ENCODE peak calls at places on chromosomes 6 and 20, in seven cellular contexts. One of them, this sample, is unnamed.

GRCh38 chr20:1479831-1480595 is 11.2 kb downstream of the SIRPB2 start:
- DNase-seq in CD4-positive, alpha-beta memory T cell: no peak
- DNase-seq in thoracic aorta: no peak
- DNase-seq in CD8-positive, alpha-beta memory T cell: no peak
- DNase-seq in esophagus squamous epithelium: no peak
- DNase-seq in cardiac muscle cell: no peak
- DNase-seq in naive thymus-derived CD4-positive, alpha-beta T cell: no peak
- DNase-seq in this sample: no peak

GRCh38 chr20:24465730-24466129 is 3.7 kb upstream of the SYNDIG1 start:
- DNase-seq in thoracic aorta: peak; percentile 54
- DNase-seq in naive thymus-derived CD4-positive, alpha-beta T cell: no peak
- DNase-seq in esophagus squamous epithelium: no peak
- DNase-seq in CD8-positive, alpha-beta memory T cell: no peak
- DNase-seq in CD4-positive, alpha-beta memory T cell: no peak
- DNase-seq in cardiac muscle cell: no peak
- DNase-seq in this sample: peak; percentile 48

GRCh38 chr6:34876451-34876850 is 11.4 kb downstream of the TAF11 start:
- DNase-seq in thoracic aorta: no peak
- DNase-seq in CD4-positive, alpha-beta memory T cell: no peak
- DNase-seq in esophagus squamous epithelium: no peak
- DNase-seq in naive thymus-derived CD4-positive, alpha-beta T cell: no peak
- DNase-seq in CD8-positive, alpha-beta memory T cell: no peak
- DNase-seq in cardiac muscle cell: no peak
- DNase-seq in this sample: no peak

GRCh38 chr6:90286884-90287488 is 9.7 kb downstream of the BACH2 start:
- DNase-seq in thoracic aorta: no peak
- DNase-seq in esophagus squamous epithelium: no peak
- DNase-seq in cardiac muscle cell: peak; percentile 66
- DNase-seq in CD4-positive, alpha-beta memory T cell: peak; percentile 32
- DNase-seq in CD8-positive, alpha-beta memory T cell: no peak
- DNase-seq in naive thymus-derived CD4-positive, alpha-beta T cell: peak; percentile 48
- DNase-seq in this sample: peak; percentile 83

GRCh38 chr6:24537082-24537699 is 42.4 kb downstream of the ALDH5A1 start:
- DNase-seq in thoracic aorta: no peak
- DNase-seq in CD4-positive, alpha-beta memory T cell: no peak
- DNase-seq in naive thymus-derived CD4-positive, alpha-beta T cell: no peak
- DNase-seq in cardiac muscle cell: no peak
- DNase-seq in esophagus squamous epithelium: no peak
- DNase-seq in CD8-positive, alpha-beta memory T cell: no peak
- DNase-seq in this sample: no peak

GRCh38 chr6:149467265-149467664 is 17.5 kb downstream of the ZC3H12D start:
- DNase-seq in naive thymus-derived CD4-positive, alpha-beta T cell: no peak
- DNase-seq in CD8-positive, alpha-beta memory T cell: no peak
- DNase-seq in cardiac muscle cell: no peak
- DNase-seq in CD4-positive, alpha-beta memory T cell: no peak
- DNase-seq in thoracic aorta: no peak
- DNase-seq in esophagus squamous epithelium: no peak
- DNase-seq in this sample: no peak

GRCh38 chr20:61842011-61842410 is 223.7 kb downstream of the TAF4 start:
- DNase-seq in thoracic aorta: no peak
- DNase-seq in CD4-positive, alpha-beta memory T cell: no peak
- DNase-seq in esophagus squamous epithelium: no peak
- DNase-seq in cardiac muscle cell: peak; percentile 2
- DNase-seq in CD8-positive, alpha-beta memory T cell: no peak
- DNase-seq in naive thymus-derived CD4-positive, alpha-beta T cell: no peak
- DNase-seq in this sample: no peak

GRCh38 chr6:169994734-169995133 is 243.3 kb downstream of the ERMARD start:
- DNase-seq in CD4-positive, alpha-beta memory T cell: no peak
- DNase-seq in cardiac muscle cell: no peak
- DNase-seq in esophagus squamous epithelium: no peak
- DNase-seq in naive thymus-derived CD4-positive, alpha-beta T cell: no peak
- DNase-seq in CD8-positive, alpha-beta memory T cell: no peak
- DNase-seq in thoracic aorta: no peak
- DNase-seq in this sample: no peak

GRCh38 chr20:2806351-2806701 is 5.9 kb upstream of the CPXM1 start:
- DNase-seq in thoracic aorta: no peak
- DNase-seq in cardiac muscle cell: no peak
- DNase-seq in naive thymus-derived CD4-positive, alpha-beta T cell: no peak
- DNase-seq in esophagus squamous epithelium: no peak
- DNase-seq in CD8-positive, alpha-beta memory T cell: no peak
- DNase-seq in CD4-positive, alpha-beta memory T cell: no peak
- DNase-seq in this sample: no peak

GRCh38 chr6:157096105-157096504 is 227.2 kb downstream of the TMEM242 start:
- DNase-seq in CD4-positive, alpha-beta memory T cell: no peak
- DNase-seq in cardiac muscle cell: no peak
- DNase-seq in CD8-positive, alpha-beta memory T cell: no peak
- DNase-seq in thoracic aorta: no peak
- DNase-seq in naive thymus-derived CD4-positive, alpha-beta T cell: no peak
- DNase-seq in esophagus squamous epithelium: no peak
- DNase-seq in this sample: no peak

GRCh38 chr6:97697450-97697849 is 414.4 kb upstream of the MMS22L start:
- DNase-seq in CD4-positive, alpha-beta memory T cell: no peak
- DNase-seq in thoracic aorta: no peak
- DNase-seq in naive thymus-derived CD4-positive, alpha-beta T cell: no peak
- DNase-seq in cardiac muscle cell: no peak
- DNase-seq in CD8-positive, alpha-beta memory T cell: no peak
- DNase-seq in esophagus squamous epithelium: no peak
- DNase-seq in this sample: no peak

GRCh38 chr6:26140254-26140966 is 53.2 kb downstream of the HFE start:
- DNase-seq in esophagus squamous epithelium: no peak
- DNase-seq in cardiac muscle cell: no peak
- DNase-seq in CD4-positive, alpha-beta memory T cell: no peak
- DNase-seq in thoracic aorta: no peak
- DNase-seq in naive thymus-derived CD4-positive, alpha-beta T cell: no peak
- DNase-seq in CD8-positive, alpha-beta memory T cell: no peak
- DNase-seq in this sample: no peak

GRCh38 chr20:25544316-25544715 is 41.0 kb downstream of the NINL start:
- DNase-seq in thoracic aorta: no peak
- DNase-seq in esophagus squamous epithelium: no peak
- DNase-seq in CD8-positive, alpha-beta memory T cell: no peak
- DNase-seq in naive thymus-derived CD4-positive, alpha-beta T cell: no peak
- DNase-seq in cardiac muscle cell: no peak
- DNase-seq in CD4-positive, alpha-beta memory T cell: no peak
- DNase-seq in this sample: no peak

GRCh38 chr6:124738496-124738895 is 223.7 kb upstream of the RNF217 start:
- DNase-seq in CD4-positive, alpha-beta memory T cell: no peak
- DNase-seq in cardiac muscle cell: no peak
- DNase-seq in esophagus squamous epithelium: no peak
- DNase-seq in thoracic aorta: no peak
- DNase-seq in CD8-positive, alpha-beta memory T cell: no peak
- DNase-seq in naive thymus-derived CD4-positive, alpha-beta T cell: no peak
- DNase-seq in this sample: no peak

GRCh38 chr6:135180458-135181332 is at the start of gene MYB:
- DNase-seq in esophagus squamous epithelium: no peak
- DNase-seq in CD4-positive, alpha-beta memory T cell: peak; percentile 66
- DNase-seq in cardiac muscle cell: peak; percentile 73
- DNase-seq in thoracic aorta: no peak
- DNase-seq in naive thymus-derived CD4-positive, alpha-beta T cell: peak; percentile 69
- DNase-seq in CD8-positive, alpha-beta memory T cell: peak; percentile 61
- DNase-seq in this sample: peak; percentile 81
- H3K27ac ChIP-seq in esophagus squamous epithelium: peak within 1 kb of the TSS; percentile 80
- H3K27ac ChIP-seq in CD4-positive, alpha-beta memory T cell: peak within 1 kb of the TSS; percentile 40
- H3K27ac ChIP-seq in cardiac muscle cell: no peak within 1 kb of the TSS
- H3K27ac ChIP-seq in thoracic aorta: no peak within 1 kb of the TSS
- H3K27ac ChIP-seq in naive thymus-derived CD4-positive, alpha-beta T cell: peak within 1 kb of the TSS; percentile 74
- H3K27ac ChIP-seq in CD8-positive, alpha-beta memory T cell: peak within 1 kb of the TSS; percentile 73
- H3K27ac ChIP-seq in this sample: peak within 1 kb of the TSS; percentile 88

GRCh38 chr20:63957690-63958441 is 1.6 kb upstream of the UCKL1 start:
- DNase-seq in cardiac muscle cell: no peak
- DNase-seq in CD4-positive, alpha-beta memory T cell: no peak
- DNase-seq in thoracic aorta: no peak
- DNase-seq in esophagus squamous epithelium: no peak
- DNase-seq in naive thymus-derived CD4-positive, alpha-beta T cell: no peak
- DNase-seq in CD8-positive, alpha-beta memory T cell: no peak
- DNase-seq in this sample: no peak
- H3K4me3 ChIP-seq in cardiac muscle cell: no peak overlapping the region
- H3K4me3 ChIP-seq in CD4-positive, alpha-beta memory T cell: no peak overlapping the region
- H3K4me3 ChIP-seq in thoracic aorta: peak overlapping the region; percentile 93
- H3K4me3 ChIP-seq in esophagus squamous epithelium: peak overlapping the region; percentile 83
- H3K4me3 ChIP-seq in naive thymus-derived CD4-positive, alpha-beta T cell: no peak overlapping the region
- H3K4me3 ChIP-seq in CD8-positive, alpha-beta memory T cell: no peak overlapping the region
- H3K4me3 ChIP-seq in this sample: no peak overlapping the region

GRCh38 chr20:45821942-45822341 is 5.2 kb downstream of the TNNC2 start:
- DNase-seq in esophagus squamous epithelium: no peak
- DNase-seq in naive thymus-derived CD4-positive, alpha-beta T cell: no peak
- DNase-seq in cardiac muscle cell: no peak
- DNase-seq in thoracic aorta: no peak
- DNase-seq in CD8-positive, alpha-beta memory T cell: no peak
- DNase-seq in CD4-positive, alpha-beta memory T cell: no peak
- DNase-seq in this sample: no peak
- H3K27ac ChIP-seq in esophagus squamous epithelium: no peak overlapping the region
- H3K27ac ChIP-seq in naive thymus-derived CD4-positive, alpha-beta T cell: no peak overlapping the region
- H3K27ac ChIP-seq in cardiac muscle cell: no peak overlapping the region
- H3K27ac ChIP-seq in thoracic aorta: no peak overlapping the region
- H3K27ac ChIP-seq in CD8-positive, alpha-beta memory T cell: no peak overlapping the region
- H3K27ac ChIP-seq in CD4-positive, alpha-beta memory T cell: no peak overlapping the region
- H3K27ac ChIP-seq in this sample: no peak overlapping the region

DNA sequence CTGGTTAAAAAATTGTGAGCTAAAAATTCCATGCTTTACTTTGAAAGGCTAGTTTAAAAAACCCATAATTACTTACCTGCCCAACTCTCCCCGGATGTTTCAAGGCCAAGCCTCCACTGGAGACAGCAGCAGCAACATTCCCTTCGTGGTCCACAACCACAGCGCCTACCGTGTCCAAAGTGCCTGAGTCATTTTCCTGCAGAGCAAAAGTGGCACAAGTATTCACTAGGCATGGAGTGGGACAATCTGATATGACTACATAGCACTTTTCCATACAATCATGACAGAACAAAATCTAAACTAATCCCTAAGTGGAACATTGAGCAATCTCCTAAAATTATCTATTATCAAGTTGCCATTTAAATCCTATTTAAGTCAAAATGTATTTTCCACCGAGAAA is 104.8 kb downstream of the TASP1 start:
- DNase-seq in CD4-positive, alpha-beta memory T cell: no peak
- DNase-seq in naive thymus-derived CD4-positive, alpha-beta T cell: no peak
- DNase-seq in thoracic aorta: no peak
- DNase-seq in cardiac muscle cell: no peak
- DNase-seq in esophagus squamous epithelium: no peak
- DNase-seq in CD8-positive, alpha-beta memory T cell: no peak
- DNase-seq in this sample: no peak
- H3K4me3 ChIP-seq in CD4-positive, alpha-beta memory T cell: no peak overlapping the region
- H3K4me3 ChIP-seq in naive thymus-derived CD4-positive, alpha-beta T cell: no peak overlapping the region
- H3K4me3 ChIP-seq in thoracic aorta: no peak overlapping the region
- H3K4me3 ChIP-seq in cardiac muscle cell: no peak overlapping the region
- H3K4me3 ChIP-seq in esophagus squamous epithelium: no peak overlapping the region
- H3K4me3 ChIP-seq in CD8-positive, alpha-beta memory T cell: no peak overlapping the region
- H3K4me3 ChIP-seq in this sample: no peak overlapping the region

DNA sequence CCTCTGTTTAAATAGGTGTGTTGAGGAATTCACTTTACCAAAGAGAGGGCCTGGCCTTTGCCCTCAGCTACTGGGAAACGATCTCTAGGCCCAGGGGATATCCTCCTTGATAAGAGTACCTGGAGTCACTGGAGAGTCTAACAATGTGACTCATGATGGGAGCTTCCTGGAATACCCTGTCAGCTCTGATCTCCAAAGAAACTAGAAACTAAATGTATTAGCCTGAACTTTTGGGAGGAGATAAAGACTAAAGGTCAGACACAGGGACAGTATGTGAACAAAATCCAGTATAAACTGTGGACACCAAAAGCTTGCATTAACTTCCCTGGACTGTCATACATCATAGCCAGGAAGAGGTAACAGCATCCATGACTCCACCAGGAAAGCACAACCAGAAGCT is 148.5 kb downstream of the RNGTT start:
- DNase-seq in CD8-positive, alpha-beta memory T cell: no peak
- DNase-seq in thoracic aorta: no peak
- DNase-seq in esophagus squamous epithelium: no peak
- DNase-seq in CD4-positive, alpha-beta memory T cell: no peak
- DNase-seq in cardiac muscle cell: no peak
- DNase-seq in naive thymus-derived CD4-positive, alpha-beta T cell: no peak
- DNase-seq in this sample: no peak
- H3K27ac ChIP-seq in CD8-positive, alpha-beta memory T cell: no peak overlapping the region
- H3K27ac ChIP-seq in thoracic aorta: no peak overlapping the region
- H3K27ac ChIP-seq in esophagus squamous epithelium: no peak overlapping the region
- H3K27ac ChIP-seq in CD4-positive, alpha-beta memory T cell: no peak overlapping the region
- H3K27ac ChIP-seq in cardiac muscle cell: no peak overlapping the region
- H3K27ac ChIP-seq in naive thymus-derived CD4-positive, alpha-beta T cell: no peak overlapping the region
- H3K27ac ChIP-seq in this sample: no peak overlapping the region

GRCh38 chr20:53580376-53581111 is 13.1 kb downstream of the ZNF217 start:
- DNase-seq in naive thymus-derived CD4-positive, alpha-beta T cell: no peak
- DNase-seq in CD4-positive, alpha-beta memory T cell: no peak
- DNase-seq in thoracic aorta: no peak
- DNase-seq in CD8-positive, alpha-beta memory T cell: no peak
- DNase-seq in esophagus squamous epithelium: no peak
- DNase-seq in cardiac muscle cell: no peak
- DNase-seq in this sample: no peak
- H3K4me3 ChIP-seq in naive thymus-derived CD4-positive, alpha-beta T cell: peak overlapping the region; percentile 49
- H3K4me3 ChIP-seq in CD4-positive, alpha-beta memory T cell: peak overlapping the region; percentile 45
- H3K4me3 ChIP-seq in thoracic aorta: peak overlapping the region; percentile 16
- H3K4me3 ChIP-seq in CD8-positive, alpha-beta memory T cell: peak overlapping the region; percentile 61
- H3K4me3 ChIP-seq in esophagus squamous epithelium: peak overlapping the region; percentile 53
- H3K4me3 ChIP-seq in cardiac muscle cell: no peak overlapping the region
- H3K4me3 ChIP-seq in this sample: no peak overlapping the region

DNA sequence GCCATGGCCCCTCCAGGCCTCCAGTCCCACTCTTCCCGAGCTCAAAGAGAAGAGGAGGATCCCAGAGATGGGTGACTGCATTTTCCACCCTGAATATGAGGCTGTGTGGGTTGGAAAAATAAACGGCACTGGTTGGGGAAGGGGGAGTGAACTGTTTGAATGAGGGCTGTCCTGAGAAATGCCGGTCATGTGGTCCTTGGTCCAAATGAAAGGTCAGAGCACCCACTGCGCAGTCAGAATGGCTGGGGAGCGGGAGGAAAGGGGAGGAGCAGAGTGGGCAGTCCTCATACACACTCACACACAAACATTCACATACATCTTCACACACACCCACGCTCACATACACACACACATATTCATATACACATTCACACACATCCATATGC is 83.1 kb downstream of the MRPL14 start:
- DNase-seq in esophagus squamous epithelium: no peak
- DNase-seq in cardiac muscle cell: no peak
- DNase-seq in naive thymus-derived CD4-positive, alpha-beta T cell: no peak
- DNase-seq in thoracic aorta: no peak
- DNase-seq in CD4-positive, alpha-beta memory T cell: no peak
- DNase-seq in CD8-positive, alpha-beta memory T cell: no peak
- DNase-seq in this sample: no peak
- H3K27ac ChIP-seq in esophagus squamous epithelium: peak overlapping the region; percentile 39
- H3K27ac ChIP-seq in cardiac muscle cell: peak overlapping the region; percentile 70
- H3K27ac ChIP-seq in naive thymus-derived CD4-positive, alpha-beta T cell: no peak overlapping the region
- H3K27ac ChIP-seq in thoracic aorta: no peak overlapping the region
- H3K27ac ChIP-seq in CD4-positive, alpha-beta memory T cell: no peak overlapping the region
- H3K27ac ChIP-seq in CD8-positive, alpha-beta memory T cell: peak overlapping the region; percentile 72
- H3K27ac ChIP-seq in this sample: no peak overlapping the region

GRCh38 chr6:32622545-32623401 is 14.4 kb upstream of the HLA-DQA1 start:
- DNase-seq in thoracic aorta: no peak
- DNase-seq in cardiac muscle cell: peak; percentile 69
- DNase-seq in naive thymus-derived CD4-positive, alpha-beta T cell: peak; percentile 70
- DNase-seq in CD8-positive, alpha-beta memory T cell: peak; percentile 27
- DNase-seq in CD4-positive, alpha-beta memory T cell: peak; percentile 88
- DNase-seq in esophagus squamous epithelium: no peak
- DNase-seq in this sample: peak; percentile 66
- H3K4me3 ChIP-seq in thoracic aorta: no peak overlapping the region
- H3K4me3 ChIP-seq in cardiac muscle cell: no peak overlapping the region
- H3K4me3 ChIP-seq in naive thymus-derived CD4-positive, alpha-beta T cell: peak overlapping the region; percentile 5
- H3K4me3 ChIP-seq in CD8-positive, alpha-beta memory T cell: peak overlapping the region; percentile 8
- H3K4me3 ChIP-seq in CD4-positive, alpha-beta memory T cell: no peak overlapping the region
- H3K4me3 ChIP-seq in esophagus squamous epithelium: no peak overlapping the region
- H3K4me3 ChIP-seq in this sample: no peak overlapping the region

This sample was measured in WERI-Rb-1.